ENCODE peak calls at places on chromosomes 5 and 9, in eight cellular contexts. G, T, M, E, C, Z, I and O are unnamed samples.

GRCh38 chr5:82150562-82150961 is 127.6 kb downstream of the RPS23 start:
- DNase-seq in G (no peak), T (no peak), M (no peak), E (no peak), C (no peak), Z (no peak), I (no peak), O (no peak)

GRCh38 chr9:21056931-21057330 is 20.8 kb downstream of the IFNB1 start:
- DNase-seq in G (no peak), T (no peak), M (no peak), E (no peak), C (peak; percentile 41), Z (no peak), I (peak; percentile 17), O (no peak)

GRCh38 chr5:73946278-73946677 is 320.3 kb downstream of the ARHGEF28 start:
- DNase-seq in G (no peak), T (no peak), M (no peak), E (no peak), C (no peak), Z (no peak), I (no peak), O (no peak)

GRCh38 chr9:96556701-96557461 is 62.8 kb downstream of the CDC14B start:
- DNase-seq in G (no peak), T (no peak), M (no peak), E (no peak), C (no peak), Z (no peak), I (no peak), O (no peak)

GRCh38 chr5:108504974-108505373 is 123.1 kb upstream of the FBXL17 start:
- DNase-seq in G (no peak), T (no peak), M (no peak), E (no peak), C (no peak), Z (no peak), I (no peak), O (no peak)

GRCh38 chr5:117953272-117953671 is 1035.1 kb downstream of the DTWD2 start:
- DNase-seq in G (no peak), T (no peak), M (no peak), E (no peak), C (no peak), Z (no peak), I (no peak), O (no peak)

GRCh38 chr9:23492126-23493002 is 333.7 kb downstream of the ELAVL2 start:
- DNase-seq in G (no peak), T (no peak), M (no peak), E (no peak), C (no peak), Z (no peak), I (peak; percentile 1), O (no peak)

GRCh38 chr5:99004960-99005359 is 76.2 kb upstream of the CHD1 start:
- DNase-seq in G (no peak), T (no peak), M (no peak), E (no peak), C (no peak), Z (no peak), I (no peak), O (no peak)

GRCh38 chr5:98309785-98310566 is 463.5 kb upstream of the RGMB start:
- DNase-seq in G (no peak), T (peak; percentile 95), M (peak; percentile 83), E (no peak), C (peak; percentile 99), Z (no peak), I (peak; percentile 95), O (peak; percentile 69)

GRCh38 chr5:134614461-134615085 is 18.1 kb downstream of the SAR1B start:
- DNase-seq in G (no peak), T (no peak), M (no peak), E (no peak), C (no peak), Z (no peak), I (peak; percentile 10), O (no peak)

GRCh38 chr5:148619484-148619883 is 34.8 kb downstream of the HTR4 start:
- DNase-seq in G (no peak), T (no peak), M (no peak), E (no peak), C (no peak), Z (no peak), I (no peak), O (no peak)

DNA sequence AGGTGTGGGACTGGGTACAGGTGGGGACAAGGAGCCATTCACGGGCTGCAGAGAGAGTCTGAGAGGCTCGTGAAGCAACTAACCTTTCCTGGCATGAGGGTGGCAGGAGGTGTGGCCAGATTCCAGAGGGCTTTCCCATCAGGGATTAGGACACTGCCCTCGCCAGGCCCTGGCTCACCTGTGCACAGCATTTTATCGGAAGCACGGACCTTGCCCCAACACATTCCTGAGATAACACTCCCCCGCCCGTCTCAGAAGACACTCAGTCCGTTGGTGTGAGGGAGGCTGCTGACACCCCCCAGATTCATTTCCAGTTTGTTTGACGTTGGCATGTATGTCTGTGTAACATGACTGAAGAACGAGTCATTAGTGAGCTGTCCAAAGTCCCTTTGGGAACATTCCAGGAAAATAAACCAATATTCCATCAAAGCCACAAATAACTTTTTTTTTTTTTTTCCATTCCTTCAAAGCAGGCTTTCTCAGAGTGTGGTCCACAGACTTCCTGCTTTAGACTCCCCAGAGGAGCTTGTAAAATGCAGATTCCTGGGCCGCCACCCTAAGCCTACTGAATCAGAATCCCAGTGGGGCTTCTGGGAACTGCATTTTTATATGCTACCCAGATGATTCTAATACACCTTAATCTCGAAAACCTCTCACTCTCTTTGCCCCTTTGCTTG is 23.4 kb downstream of the WWC1 start:
- DNase-seq in G (no peak), T (peak; percentile 85), M (peak; percentile 84), E (peak; percentile 91), C (peak; percentile 90), Z (peak; percentile 87), I (peak; percentile 84), O (peak; percentile 63)
- TF ChIP-seq CTCF in G (no peak), T (no peak), M (peak; percentile 2), E (no peak), C (no peak), Z (no peak), I (no peak), O (no peak)

DNA sequence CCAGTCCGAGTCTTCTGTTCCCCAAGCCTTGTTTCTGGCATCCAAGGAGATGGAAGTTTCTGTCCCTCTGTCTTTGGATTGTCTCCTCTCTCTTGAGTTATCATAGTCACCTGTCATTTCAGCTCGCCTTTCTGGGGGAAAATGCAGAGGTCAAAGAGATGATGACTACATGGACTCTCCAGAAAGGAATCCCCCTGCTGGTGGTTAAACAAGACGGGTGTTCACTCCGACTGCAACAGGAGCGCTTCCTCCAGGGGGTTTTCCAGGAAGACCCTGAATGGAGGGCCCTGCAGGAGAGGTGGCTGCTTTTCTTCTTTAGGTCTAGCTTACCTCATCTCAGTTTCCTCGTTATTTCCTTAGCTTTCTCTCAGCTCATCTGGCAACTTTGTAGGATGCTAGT is 25.1 kb downstream of the ERAP2 start:
- DNase-seq in G (no peak), T (no peak), M (no peak), E (no peak), C (no peak), Z (no peak), I (no peak), O (no peak)
- TF ChIP-seq CTCF in G (no peak), T (no peak), M (no peak), E (no peak), C (no peak), Z (no peak), I (no peak), O (peak; percentile 4)

GRCh38 chr9:107488400-107489143 is 997 bp downstream of the KLF4 start:
- DNase-seq in G (peak; percentile 87), T (no peak), M (no peak), E (peak; percentile 85), C (peak; percentile 67), Z (peak; percentile 91), I (peak; percentile 64), O (no peak)
- TF ChIP-seq CTCF in G (no peak), T (no peak), M (no peak), E (no peak), C (no peak), Z (no peak), I (no peak), O (no peak)

GRCh38 chr9:98673681-98674080 is 35.1 kb downstream of the GABBR2 start:
- DNase-seq in G (no peak), T (no peak), M (no peak), E (no peak), C (no peak), Z (no peak), I (no peak), O (no peak)

DNA sequence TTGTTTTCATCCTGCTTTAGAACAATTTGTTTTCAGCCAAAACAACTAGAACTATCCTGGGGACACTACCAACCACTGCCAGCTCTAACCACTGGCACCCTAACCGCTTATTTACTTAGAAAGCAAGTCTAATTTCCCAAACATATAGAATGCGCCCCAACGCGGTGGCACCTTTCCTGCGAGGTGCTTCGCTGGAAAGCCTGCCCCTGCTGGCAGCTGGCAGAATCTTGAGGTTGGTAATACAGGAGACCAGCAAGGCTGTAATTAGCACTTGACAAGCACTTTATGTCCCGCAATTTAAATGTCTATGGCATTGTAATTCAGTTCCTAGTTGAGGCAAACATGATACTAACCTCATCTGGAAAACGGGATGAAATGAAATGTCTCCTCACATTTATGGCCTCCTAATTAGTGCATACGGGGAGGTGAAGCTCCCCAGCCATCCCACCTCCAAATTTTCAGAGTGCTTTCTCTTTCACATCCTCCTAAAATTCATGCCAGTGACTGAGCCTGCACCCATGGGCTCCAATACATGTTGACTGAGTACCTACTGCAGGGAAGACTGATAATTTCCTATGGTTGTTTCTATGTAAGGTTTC is 30.4 kb downstream of the GABBR2 start:
- DNase-seq in G (no peak), T (no peak), M (no peak), E (no peak), C (no peak), Z (no peak), I (peak; percentile 24), O (no peak)
- TF ChIP-seq CTCF in G (no peak), T (peak; percentile 56), M (peak; percentile 59), E (peak; percentile 31), C (peak; percentile 61), Z (peak; percentile 34), I (peak; percentile 76), O (peak; percentile 38)

DNA sequence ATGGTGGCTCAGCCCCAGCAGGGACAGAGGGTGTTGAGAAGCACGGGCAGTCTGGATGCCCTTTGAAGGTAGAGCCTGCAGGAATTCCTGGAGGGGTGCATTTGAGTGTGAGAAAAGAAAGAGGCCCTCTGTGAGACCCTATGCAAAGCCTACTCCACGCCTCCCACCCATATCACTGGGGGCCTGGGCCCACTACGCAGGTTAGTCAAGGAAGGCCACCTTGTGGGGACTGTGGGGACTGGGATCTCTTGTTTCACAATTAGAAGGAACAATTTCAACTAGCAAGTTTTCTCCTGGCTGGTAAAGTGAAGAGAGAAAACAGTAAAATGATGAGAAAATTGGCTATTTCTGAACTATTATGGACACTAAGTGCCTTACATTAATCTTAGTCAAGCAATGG is 486.2 kb upstream of the DAP start:
- DNase-seq in G (no peak), T (no peak), M (no peak), E (no peak), C (no peak), Z (no peak), I (no peak), O (no peak)
- TF ChIP-seq CTCF in G (no peak), T (no peak), M (no peak), E (no peak), C (no peak), Z (no peak), I (no peak), O (no peak)